ENCODE peak calls at places on chromosome 3, in seven cellular contexts. V is cardiac fibroblast, Y is glutamatergic neuron, K is ascending aorta, I is spleen, Z is B cell, D is suprapubic skin. G is an unnamed sample.

GRCh38 chr3:87260270-87260669 is 16.1 kb downstream of the POU1F1 start:
- DNase-seq in V (peak), Y (peak), K (no peak), I (no peak), Z (peak), D (no peak), G (peak)

GRCh38 chr3:157174265-157174615 is 14.3 kb upstream of the CCNL1 start:
- DNase-seq in V (no peak), Y (peak), K (no peak), I (peak), Z (no peak), D (no peak), G (peak)

GRCh38 chr3:124229407-124229806 is 237.5 kb upstream of the ROPN1 start:
- DNase-seq in V (peak), Y (no peak), K (no peak), I (no peak), Z (no peak), D (no peak), G (no peak)

GRCh38 chr3:192851821-192852352 is 65.8 kb downstream of the MB21D2 start:
- DNase-seq in V (peak), Y (no peak), K (peak), I (no peak), Z (no peak), D (peak), G (no peak)

GRCh38 chr3:37040231-37040630 is 46.9 kb downstream of the MLH1 start:
- DNase-seq in V (peak), Y (no peak), K (no peak), I (no peak), Z (no peak), D (no peak), G (no peak)

GRCh38 chr3:53763353-53763752 is 82.9 kb downstream of the CHDH start:
- DNase-seq in V (no peak), Y (no peak), K (no peak), I (no peak), Z (no peak), D (no peak), G (no peak)

GRCh38 chr3:147943265-147943945 is 534.2 kb downstream of the ZIC1 start:
- DNase-seq in V (peak), Y (no peak), K (no peak), I (no peak), Z (no peak), D (no peak), G (no peak)

GRCh38 chr3:50314342-50314741 is 8.2 kb downstream of the HYAL2 start:
- DNase-seq in V (no peak), Y (no peak), K (no peak), I (no peak), Z (no peak), D (no peak), G (no peak)

GRCh38 chr3:49805367-49805782 is 2.3 kb downstream of the INKA1 start:
- DNase-seq in V (peak), Y (no peak), K (peak), I (peak), Z (peak), D (peak), G (no peak)

GRCh38 chr3:112770026-112770626 is 76.5 kb downstream of the CD200R1L start:
- DNase-seq in V (peak), Y (no peak), K (no peak), I (no peak), Z (no peak), D (no peak), G (no peak)

GRCh38 chr3:170867552-170867951 is 2.4 kb downstream of the RPL22L1 start:
- DNase-seq in V (no peak), Y (no peak), K (no peak), I (no peak), Z (no peak), D (no peak), G (no peak)

GRCh38 chr3:195151866-195152526 is 119.0 kb downstream of the XXYLT1 start:
- DNase-seq in V (peak), Y (no peak), K (no peak), I (no peak), Z (no peak), D (no peak), G (no peak)

GRCh38 chr3:134453631-134454030 is 32.2 kb downstream of the ANAPC13 start:
- DNase-seq in V (no peak), Y (no peak), K (no peak), I (no peak), Z (no peak), D (no peak), G (no peak)

GRCh38 chr3:8663177-8664061 is 18.8 kb upstream of the SSUH2 start:
- DNase-seq in V (peak), Y (peak), K (peak), I (no peak), Z (peak), D (no peak), G (peak)

GRCh38 chr3:41111011-41111410 is 88.3 kb upstream of the CTNNB1 start:
- DNase-seq in V (no peak), Y (no peak), K (no peak), I (no peak), Z (no peak), D (no peak), G (no peak)

GRCh38 chr3:113747719-113748046 is 848 bp downstream of the ATP6V1A start:
- DNase-seq in V (no peak), Y (no peak), K (no peak), I (no peak), Z (peak), D (no peak), G (peak)

GRCh38 chr3:111073186-111073585 is 1.6 kb downstream of the NECTIN3 start:
- DNase-seq in V (peak), Y (no peak), K (no peak), I (no peak), Z (no peak), D (no peak), G (no peak)

GRCh38 chr3:146067048-146067447 is 93.9 kb downstream of the PLOD2 start:
- DNase-seq in V (peak), Y (no peak), K (no peak), I (no peak), Z (no peak), D (no peak), G (no peak)

GRCh38 chr3:86937306-86937791 is 53.6 kb downstream of the VGLL3 start:
- DNase-seq in V (peak), Y (no peak), K (peak), I (no peak), Z (no peak), D (no peak), G (no peak)

GRCh38 chr3:193960485-193961172 is 175.3 kb upstream of the HES1 start:
- DNase-seq in V (no peak), Y (no peak), K (no peak), I (no peak), Z (no peak), D (no peak), G (no peak)

GRCh38 chr3:128524374-128525299 is 31.6 kb upstream of the GATA2 start:
- DNase-seq in V (peak), Y (no peak), K (no peak), I (no peak), Z (no peak), D (no peak), G (no peak)

GRCh38 chr3:37259291-37259690 is 84.9 kb upstream of the LRRFIP2 start:
- DNase-seq in V (no peak), Y (no peak), K (no peak), I (no peak), Z (no peak), D (no peak), G (no peak)

GRCh38 chr3:118573922-118574321 is 460.7 kb downstream of the IGSF11 start:
- DNase-seq in V (no peak), Y (no peak), K (no peak), I (no peak), Z (no peak), D (no peak), G (no peak)

GRCh38 chr3:2839886-2840285 is 270.3 kb downstream of the IL5RA start:
- DNase-seq in V (no peak), Y (no peak), K (no peak), I (no peak), Z (no peak), D (no peak), G (no peak)

GRCh38 chr3:56694852-56695563 is 11.9 kb upstream of the TASOR start:
- DNase-seq in V (no peak), Y (no peak), K (no peak), I (no peak), Z (no peak), D (no peak), G (no peak)

GRCh38 chr3:15229262-15229661 is 23.2 kb downstream of the CAPN7 start:
- DNase-seq in V (no peak), Y (no peak), K (no peak), I (no peak), Z (no peak), D (no peak), G (no peak)

GRCh38 chr3:69126999-69127398 is 4.6 kb upstream of the LMOD3 start:
- DNase-seq in V (no peak), Y (no peak), K (no peak), I (no peak), Z (no peak), D (no peak), G (no peak)

GRCh38 chr3:51269466-51269865 is 115.6 kb upstream of the MANF start:
- DNase-seq in V (peak), Y (no peak), K (no peak), I (no peak), Z (no peak), D (no peak), G (no peak)

GRCh38 chr3:195916991-195917390 is 8.6 kb upstream of the TNK2 start:
- DNase-seq in V (no peak), Y (no peak), K (peak), I (peak), Z (no peak), D (peak), G (no peak)

GRCh38 chr3:46946856-46947544 is 29.5 kb downstream of the CCDC12 start:
- DNase-seq in V (peak), Y (no peak), K (peak), I (peak), Z (no peak), D (no peak), G (no peak)

GRCh38 chr3:160941885-160942494 is 163.2 kb downstream of the B3GALNT1 start:
- DNase-seq in V (peak), Y (peak), K (peak), I (no peak), Z (peak), D (no peak), G (peak)

GRCh38 chr3:15439476-15439875 is 12.1 kb downstream of the EAF1 start:
- DNase-seq in V (peak), Y (no peak), K (peak), I (no peak), Z (no peak), D (no peak), G (no peak)

GRCh38 chr3:56864090-56864489 is 62.3 kb upstream of the ARHGEF3 start:
- DNase-seq in V (no peak), Y (no peak), K (no peak), I (no peak), Z (no peak), D (no peak), G (no peak)

GRCh38 chr3:149813367-149814281 is 609 bp downstream of the RNF13 start:
- DNase-seq in V (peak), Y (no peak), K (no peak), I (peak), Z (peak), D (no peak), G (no peak)

GRCh38 chr3:27312044-27312668 is 57.0 kb downstream of the NEK10 start:
- DNase-seq in V (peak), Y (no peak), K (no peak), I (no peak), Z (peak), D (no peak), G (peak)

GRCh38 chr3:160114352-160114751 is 110.9 kb upstream of the C3orf80 start:
- DNase-seq in V (no peak), Y (no peak), K (no peak), I (no peak), Z (no peak), D (no peak), G (no peak)

GRCh38 chr3:38573606-38574005 is 75.9 kb downstream of the SCN5A start:
- DNase-seq in V (no peak), Y (no peak), K (peak), I (peak), Z (no peak), D (peak), G (no peak)

GRCh38 chr3:178275311-178275710 is 260.9 kb upstream of the KCNMB2 start:
- DNase-seq in V (no peak), Y (no peak), K (no peak), I (no peak), Z (no peak), D (no peak), G (no peak)

GRCh38 chr3:159189994-159190669 is 388.3 kb downstream of the MFSD1 start:
- DNase-seq in V (peak), Y (no peak), K (no peak), I (no peak), Z (no peak), D (no peak), G (no peak)

GRCh38 chr3:181176610-181177009 is 187.1 kb upstream of the DNAJC19 start:
- DNase-seq in V (peak), Y (peak), K (peak), I (no peak), Z (peak), D (peak), G (no peak)
- TF ChIP-seq CTCF in V (peak), Y (peak), K (peak), I (peak), Z (peak), D (peak), G (peak)

GRCh38 chr3:12598890-12599289 is 42.0 kb downstream of the MKRN2 start:
- DNase-seq in V (no peak), Y (no peak), K (no peak), I (no peak), Z (no peak), D (no peak), G (no peak)

GRCh38 chr3:12603969-12604368 is 47.1 kb downstream of the MKRN2 start:
- DNase-seq in V (no peak), Y (no peak), K (no peak), I (no peak), Z (no peak), D (no peak), G (no peak)

DNA sequence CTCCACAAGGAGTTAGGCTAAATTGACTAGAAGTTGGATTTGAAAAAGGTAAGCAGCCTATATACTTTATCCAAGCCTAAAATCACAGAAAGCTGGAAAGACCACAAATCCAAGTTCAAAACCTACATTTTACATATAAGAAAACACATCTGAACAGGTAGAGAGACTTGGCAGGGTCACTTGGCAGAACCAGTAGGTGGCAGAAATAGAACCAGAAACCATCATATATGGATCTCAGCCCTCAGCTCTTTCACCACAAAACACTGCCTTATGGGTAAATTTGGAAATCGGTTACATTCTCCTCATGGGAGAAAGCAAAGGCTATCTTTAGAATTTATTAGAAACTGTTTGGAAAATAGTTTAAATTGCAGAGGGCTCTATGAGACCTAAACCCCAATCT is 44.2 kb downstream of the MKRN2 start:
- DNase-seq in V (peak), Y (no peak), K (no peak), I (no peak), Z (no peak), D (no peak), G (no peak)
- TF ChIP-seq CTCF in V (peak), Y (no peak), K (no peak), I (no peak), Z (no peak), D (no peak), G (peak)

DNA sequence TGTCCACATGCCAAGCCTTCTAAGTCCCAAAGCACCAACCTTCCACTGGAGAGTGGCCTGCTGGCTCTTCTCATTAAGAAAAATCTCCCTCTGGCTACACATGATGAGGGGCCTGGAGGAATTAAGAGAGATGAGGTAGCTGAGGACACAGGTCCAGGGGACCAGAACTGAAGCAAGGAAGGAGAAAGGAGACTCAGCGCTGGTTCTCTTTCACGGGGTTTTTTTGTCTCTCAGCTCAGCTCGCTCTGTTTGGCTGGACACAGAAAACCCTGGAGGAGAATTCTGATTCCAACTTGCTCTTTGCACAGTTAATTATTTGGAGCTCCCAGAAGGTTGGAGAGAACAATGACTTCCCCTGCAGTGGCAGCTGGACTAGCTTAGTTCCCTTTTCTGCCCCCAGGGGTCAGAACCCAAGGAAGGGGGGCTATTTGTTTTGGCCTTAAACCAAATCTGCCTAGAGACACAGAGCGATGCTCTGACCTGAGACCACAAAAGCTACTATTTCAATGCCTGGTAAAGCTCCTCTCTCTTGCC is 507.6 kb downstream of the FHIT start:
- DNase-seq in V (peak), Y (peak), K (no peak), I (no peak), Z (peak), D (no peak), G (no peak)
- TF ChIP-seq CTCF in V (no peak), Y (no peak), K (no peak), I (no peak), Z (no peak), D (no peak), G (no peak)

DNA sequence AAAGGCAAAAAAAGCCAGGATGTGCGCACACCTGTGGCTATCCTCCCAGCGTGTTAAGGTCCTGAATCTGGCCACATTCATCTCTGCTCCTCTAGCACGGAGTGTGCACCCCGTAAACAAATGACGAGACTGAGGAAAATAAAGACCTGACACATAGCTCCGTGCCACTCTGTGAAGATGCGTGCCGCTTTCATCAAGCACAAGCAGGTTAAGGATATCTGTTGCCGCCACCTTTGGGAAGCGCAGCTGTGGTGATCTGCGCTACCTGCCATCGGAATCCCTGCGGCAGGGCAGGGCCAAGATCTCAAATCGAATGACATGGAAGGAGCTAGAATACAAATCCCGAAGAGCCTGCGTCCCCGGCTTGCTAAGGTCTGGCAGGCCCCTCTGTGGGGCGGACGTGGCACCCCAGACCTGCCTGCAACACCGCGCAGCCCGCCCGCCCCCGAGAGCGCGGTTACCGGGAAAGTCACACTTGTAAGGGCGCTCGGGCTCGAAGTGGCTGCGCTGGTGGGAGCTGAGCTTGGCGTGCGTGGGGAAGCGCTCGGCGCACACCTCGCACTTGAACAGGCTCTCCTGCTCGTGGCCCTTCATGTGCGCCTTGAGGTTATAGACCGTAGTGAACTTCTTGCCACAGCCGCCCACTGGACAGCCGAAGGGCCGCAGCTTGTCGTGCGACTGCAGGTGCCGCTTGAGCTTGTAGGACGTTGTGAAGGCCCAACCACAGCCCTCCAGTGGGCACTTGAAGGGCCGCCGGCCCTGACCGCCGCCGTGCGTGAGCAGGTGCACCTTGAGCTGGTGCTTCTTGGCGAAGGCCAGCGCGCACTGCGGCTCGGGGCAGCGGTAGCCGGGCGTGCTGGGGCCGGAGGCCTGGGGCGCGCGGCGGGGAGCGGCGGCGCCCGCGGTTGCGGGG is 937 bp downstream of the ZXDC start:
- DNase-seq in V (peak), Y (peak), K (peak), I (peak), Z (peak), D (no peak), G (peak)
- TF ChIP-seq CTCF in V (peak), Y (no peak), K (no peak), I (no peak), Z (no peak), D (no peak), G (no peak)